ENCODE peak calls at places on chromosome 17, in five cellular contexts. K, R, O, J and I are unnamed samples.

GRCh38 chr17:28745777-28746473 is 2.1 kb downstream of the TRAF4 start:
- DNase-seq in K (no peak), R (peak; percentile 76), O (no peak), J (peak; percentile 92), I (no peak)

GRCh38 chr17:82301916-82302497 is 15.4 kb downstream of the CD7 start:
- DNase-seq in K (no peak), R (no peak), O (no peak), J (no peak), I (no peak)

GRCh38 chr17:72853438-72854415 is 238.8 kb downstream of the SLC39A11 start:
- DNase-seq in K (no peak), R (no peak), O (no peak), J (no peak), I (no peak)

GRCh38 chr17:61562287-61562686 is 28.7 kb downstream of the NACA2 start:
- DNase-seq in K (no peak), R (no peak), O (no peak), J (no peak), I (no peak)

GRCh38 chr17:45672301-45672700 is 111.8 kb upstream of the CRHR1 start:
- DNase-seq in K (no peak), R (no peak), O (no peak), J (no peak), I (no peak)

GRCh38 chr17:17698869-17699351 is 17.7 kb downstream of the RAI1 start:
- DNase-seq in K (peak; percentile 44), R (no peak), O (no peak), J (peak; percentile 81), I (no peak)

GRCh38 chr17:83190601-83191387 is 111.4 kb downstream of the METRNL start:
- DNase-seq in K (no peak), R (no peak), O (no peak), J (no peak), I (no peak)

GRCh38 chr17:64008346-64008745 is 10.2 kb downstream of the PRR29 start:
- DNase-seq in K (no peak), R (no peak), O (no peak), J (no peak), I (no peak)

GRCh38 chr17:60155815-60156214 is 6.0 kb downstream of the CA4 start:
- DNase-seq in K (no peak), R (no peak), O (no peak), J (no peak), I (no peak)

GRCh38 chr17:79532107-79532790 is 78.6 kb downstream of the RBFOX3 start:
- DNase-seq in K (no peak), R (no peak), O (no peak), J (no peak), I (no peak)

GRCh38 chr17:2794116-2794803 is 2.0 kb upstream of the RAP1GAP2 start:
- DNase-seq in K (no peak), R (no peak), O (no peak), J (no peak), I (no peak)

GRCh38 chr17:60971515-60972369 is 294.1 kb downstream of the BCAS3 start:
- DNase-seq in K (peak; percentile 32), R (peak; percentile 53), O (peak; percentile 26), J (peak; percentile 54), I (peak; percentile 12)

GRCh38 chr17:74220966-74221814 is 7.8 kb downstream of the TTYH2 start:
- DNase-seq in K (no peak), R (no peak), O (no peak), J (no peak), I (no peak)

GRCh38 chr17:45906927-45907622 is 12.7 kb downstream of the MAPT start:
- DNase-seq in K (no peak), R (no peak), O (no peak), J (no peak), I (no peak)

GRCh38 chr17:28196637-28197036 is 122.4 kb upstream of the TMEM97 start:
- DNase-seq in K (no peak), R (no peak), O (no peak), J (no peak), I (no peak)

GRCh38 chr17:79459003-79459655 is 151.7 kb downstream of the RBFOX3 start:
- DNase-seq in K (no peak), R (no peak), O (no peak), J (no peak), I (no peak)

GRCh38 chr17:9941305-9941704 is 36.2 kb upstream of the RCVRN start:
- DNase-seq in K (no peak), R (no peak), O (no peak), J (no peak), I (no peak)

GRCh38 chr17:38353084-38353604 is 1.5 kb downstream of the SOCS7 start:
- DNase-seq in K (no peak), R (peak; percentile 33), O (no peak), J (no peak), I (no peak)

GRCh38 chr17:63126607-63127006 is 160.6 kb downstream of the TANC2 start:
- DNase-seq in K (no peak), R (no peak), O (no peak), J (no peak), I (no peak)

GRCh38 chr17:40087903-40088718 is 12.3 kb downstream of the NR1D1 start:
- DNase-seq in K (no peak), R (no peak), O (no peak), J (no peak), I (no peak)

GRCh38 chr17:20263595-20263994 is 203.7 kb downstream of the LGALS9B start:
- DNase-seq in K (no peak), R (no peak), O (no peak), J (peak; percentile 15), I (no peak)

GRCh38 chr17:51640108-51640622 is 379.8 kb downstream of the UTP18 start:
- DNase-seq in K (no peak), R (no peak), O (no peak), J (peak; percentile 13), I (no peak)

GRCh38 chr17:19303367-19303776 is 59.2 kb downstream of the B9D1 start:
- DNase-seq in K (no peak), R (no peak), O (no peak), J (peak; percentile 66), I (no peak)

GRCh38 chr17:36777118-36777517 is 160.2 kb upstream of the LHX1 start:
- DNase-seq in K (no peak), R (no peak), O (no peak), J (peak; percentile 8), I (no peak)

GRCh38 chr17:29383687-29384086 is 6.5 kb upstream of the TAOK1 start:
- DNase-seq in K (no peak), R (no peak), O (no peak), J (peak; percentile 18), I (no peak)

GRCh38 chr17:61410555-61411089 is 11.0 kb downstream of the TBX2 start:
- DNase-seq in K (peak; percentile 77), R (peak; percentile 53), O (peak; percentile 78), J (peak; percentile 72), I (peak; percentile 78)

GRCh38 chr17:53472586-53472985 is 350.1 kb upstream of the KIF2B start:
- DNase-seq in K (no peak), R (no peak), O (no peak), J (peak; percentile 78), I (no peak)

GRCh38 chr17:66918896-66919295 is 45.6 kb upstream of the CACNG4 start:
- DNase-seq in K (no peak), R (no peak), O (no peak), J (no peak), I (no peak)

GRCh38 chr17:56292010-56292409 is 138.7 kb downstream of the ANKFN1 start:
- DNase-seq in K (no peak), R (no peak), O (no peak), J (peak; percentile 87), I (no peak)

GRCh38 chr17:58986005-58986404 is 120.7 kb downstream of the TRIM37 start:
- DNase-seq in K (no peak), R (no peak), O (no peak), J (no peak), I (no peak)

GRCh38 chr17:83136156-83136555 is 56.7 kb downstream of the METRNL start:
- DNase-seq in K (no peak), R (no peak), O (no peak), J (no peak), I (no peak)

GRCh38 chr17:67534941-67535340 is 157.9 kb downstream of the PITPNC1 start:
- DNase-seq in K (no peak), R (no peak), O (no peak), J (no peak), I (no peak)

GRCh38 chr17:80891096-80892018 is 100.3 kb upstream of the CHMP6 start:
- DNase-seq in K (peak; percentile 20), R (peak; percentile 50), O (peak; percentile 53), J (peak; percentile 93), I (no peak)

GRCh38 chr17:82214012-82214628 is 1.5 kb upstream of the CCDC57 start:
- DNase-seq in K (no peak), R (no peak), O (no peak), J (no peak), I (no peak)

GRCh38 chr17:31373150-31374082 is 18.1 kb upstream of the RAB11FIP4 start:
- DNase-seq in K (peak; percentile 37), R (peak; percentile 63), O (peak; percentile 45), J (peak; percentile 47), I (peak; percentile 58)

GRCh38 chr17:48629411-48629759 is 3.2 kb upstream of the HOXB9 start:
- DNase-seq in K (no peak), R (no peak), O (no peak), J (no peak), I (no peak)

GRCh38 chr17:3635474-3636153 is 436 bp downstream of the SHPK start:
- DNase-seq in K (no peak), R (peak; percentile 95), O (no peak), J (peak; percentile 68), I (no peak)

GRCh38 chr17:69810326-69811035 is 264.5 kb upstream of the KCNJ16 start:
- DNase-seq in K (no peak), R (no peak), O (no peak), J (peak; percentile 95), I (no peak)

GRCh38 chr17:60139438-60140285 is 10.1 kb upstream of the CA4 start:
- DNase-seq in K (peak; percentile 75), R (peak; percentile 49), O (peak; percentile 65), J (peak; percentile 61), I (peak; percentile 57)

GRCh38 chr17:56131431-56131830 is 21.8 kb upstream of the ANKFN1 start:
- DNase-seq in K (no peak), R (no peak), O (no peak), J (no peak), I (no peak)